ENCODE peak calls at places on chromosomes 1 and 21, in nine cellular contexts. R is brain microvascular endothelial cell, K is ascending aorta, P is K562, H is tibial artery, V is tibial nerve, I is left lung, T is kidney, D is adrenal gland. L is an unnamed sample.

GRCh38 chr1:3504823-3505155 is 50.3 kb downstream of the ARHGEF16 start:
- DNase-seq in R (no peak), K (no peak), P (no peak), H (peak; percentile 81), V (no peak), I (no peak), T (no peak), D (no peak), L (no peak)

GRCh38 chr1:202540448-202540847 is 169.8 kb downstream of the SYT2 start:
- DNase-seq in R (no peak), K (no peak), P (no peak), H (no peak), V (no peak), I (no peak), T (no peak), D (no peak), L (no peak)

GRCh38 chr1:226723640-226724532 is 15.2 kb downstream of the ITPKB start:
- DNase-seq in R (peak; percentile 75), K (no peak), P (peak; percentile 23), H (no peak), V (peak; percentile 63), I (no peak), T (no peak), D (no peak), L (no peak)

GRCh38 chr1:214492405-214493075 is 58.9 kb downstream of the PTPN14 start:
- DNase-seq in R (no peak), K (no peak), P (no peak), H (no peak), V (no peak), I (no peak), T (no peak), D (no peak), L (no peak)

GRCh38 chr1:221780175-221780574 is 38.3 kb upstream of the DUSP10 start:
- DNase-seq in R (no peak), K (no peak), P (no peak), H (no peak), V (no peak), I (no peak), T (no peak), D (no peak), L (no peak)

GRCh38 chr21:37463083-37463780 is 96.7 kb downstream of the DYRK1A start:
- DNase-seq in R (peak; percentile 37), K (no peak), P (peak; percentile 46), H (no peak), V (no peak), I (no peak), T (no peak), D (no peak), L (peak; percentile 31)

GRCh38 chr1:155871390-155871789 is 12.0 kb downstream of the SYT11 start:
- DNase-seq in R (no peak), K (no peak), P (no peak), H (no peak), V (peak; percentile 26), I (no peak), T (no peak), D (peak; percentile 89), L (no peak)

GRCh38 chr1:81337226-81337625 is 463.5 kb upstream of the ADGRL2 start:
- DNase-seq in R (no peak), K (no peak), P (no peak), H (no peak), V (no peak), I (no peak), T (no peak), D (no peak), L (no peak)

GRCh38 chr1:159204791-159205141 is at the start of gene ACKR1:
- DNase-seq in R (no peak), K (no peak), P (peak; percentile 65), H (no peak), V (no peak), I (no peak), T (no peak), D (no peak), L (no peak)

GRCh38 chr21:42218836-42219605 is at the start of gene ABCG1:
- DNase-seq in R (no peak), K (no peak), P (no peak), H (peak; percentile 65), V (no peak), I (peak; percentile 92), T (peak; percentile 81), D (peak; percentile 69), L (peak; percentile 59)

GRCh38 chr21:15472108-15472507 is 257.7 kb upstream of the USP25 start:
- DNase-seq in R (no peak), K (no peak), P (no peak), H (no peak), V (no peak), I (no peak), T (no peak), D (no peak), L (no peak)

GRCh38 chr1:5897281-5897680 is 94.9 kb downstream of the NPHP4 start:
- DNase-seq in R (no peak), K (no peak), P (no peak), H (no peak), V (no peak), I (no peak), T (no peak), D (no peak), L (no peak)

GRCh38 chr1:233327938-233328660 is 575 bp downstream of the MAP3K21 start:
- DNase-seq in R (no peak), K (no peak), P (no peak), H (no peak), V (no peak), I (peak; percentile 89), T (peak; percentile 85), D (peak; percentile 29), L (peak; percentile 36)

GRCh38 chr1:201457508-201457960 is 11.5 kb downstream of the PHLDA3 start:
- DNase-seq in R (no peak), K (no peak), P (no peak), H (no peak), V (no peak), I (no peak), T (no peak), D (no peak), L (no peak)

DNA sequence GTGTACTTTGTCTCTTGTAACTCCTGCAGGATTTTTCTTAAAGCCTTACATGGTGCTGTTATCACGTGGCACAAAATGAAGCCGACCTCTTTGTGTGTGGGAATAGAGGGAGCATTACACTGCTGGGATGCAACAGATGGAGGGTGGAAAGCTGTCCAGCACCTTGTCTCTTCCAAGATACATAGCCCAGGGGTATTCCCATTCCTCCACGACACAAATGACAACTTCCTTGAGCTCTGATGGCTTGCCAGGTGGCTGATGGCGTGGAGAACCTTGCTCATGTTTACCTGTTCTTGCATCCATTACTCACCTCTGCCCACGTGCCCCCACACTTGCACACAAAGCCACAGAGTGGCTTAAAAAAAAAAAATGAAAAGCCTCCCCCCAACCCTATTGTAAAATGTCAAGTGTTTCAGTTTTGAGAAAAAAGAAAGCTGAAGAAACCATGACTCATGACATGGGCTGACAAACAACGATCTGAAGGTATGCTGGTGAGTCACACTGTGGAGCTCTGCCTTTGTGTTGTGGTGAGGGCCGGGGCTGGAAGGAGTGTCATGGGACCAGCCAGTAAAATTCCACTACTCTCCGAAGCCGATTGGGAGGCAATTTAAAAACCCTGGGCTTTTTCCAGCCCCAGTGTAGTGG is 32.0 kb upstream of the ATP5PO start:
- DNase-seq in R (peak; percentile 97), K (peak; percentile 79), P (peak; percentile 94), H (peak; percentile 89), V (peak; percentile 69), I (peak; percentile 79), T (peak; percentile 91), D (peak; percentile 92), L (peak; percentile 95)
- H3K4me3 ChIP-seq in R (peak overlapping the region; percentile 38), K (peak overlapping the region; percentile 54), P (no peak overlapping the region), H (peak overlapping the region; percentile 26), V (no peak overlapping the region), I (no peak overlapping the region), T (no peak overlapping the region), D (no peak overlapping the region), L (peak overlapping the region; percentile 49)

DNA sequence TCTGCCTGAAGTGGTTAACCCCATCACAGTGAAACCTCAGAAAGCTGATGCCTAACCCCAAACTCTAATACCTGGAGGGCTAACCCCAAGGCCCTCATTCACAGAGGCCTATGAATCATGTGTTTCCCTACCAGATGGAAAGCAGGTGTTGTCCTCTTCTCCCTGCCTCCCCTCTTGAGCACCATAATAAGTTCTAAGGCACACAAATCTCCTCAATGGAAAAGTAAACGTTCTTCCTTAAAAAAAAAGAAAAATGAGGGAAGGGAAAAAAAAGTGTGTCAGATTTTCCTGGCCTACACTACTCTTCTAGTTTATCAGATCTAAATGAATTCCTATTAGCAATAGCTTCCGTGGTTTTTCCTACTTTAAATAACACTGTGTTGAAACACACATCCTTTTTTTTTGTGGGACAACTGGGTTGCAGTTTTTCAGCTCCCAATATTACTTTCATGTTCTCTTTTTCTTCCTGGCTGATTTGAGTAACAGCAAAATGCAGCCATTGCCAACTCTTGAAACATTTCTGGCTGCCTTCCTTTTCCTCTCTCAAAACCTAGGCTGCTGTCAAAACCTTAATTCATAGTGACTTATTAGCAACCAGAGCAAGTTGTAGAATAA is 43.2 kb downstream of the SLC44A3 start:
- DNase-seq in R (no peak), K (no peak), P (no peak), H (no peak), V (no peak), I (no peak), T (no peak), D (no peak), L (no peak)
- H3K27ac ChIP-seq in R (peak overlapping the region; percentile 83), K (peak overlapping the region; percentile 94), P (no peak overlapping the region), H (peak overlapping the region; percentile 76), V (peak overlapping the region; percentile 77), I (peak overlapping the region; percentile 75), T (peak overlapping the region; percentile 92), D (peak overlapping the region; percentile 73), L (no peak overlapping the region)

GRCh38 chr1:112389689-112390088 is 6.3 kb upstream of the CTTNBP2NL start:
- DNase-seq in R (no peak), K (no peak), P (no peak), H (no peak), V (no peak), I (no peak), T (no peak), D (no peak), L (no peak)
- H3K4me3 ChIP-seq in R (no peak overlapping the region), K (no peak overlapping the region), P (no peak overlapping the region), H (no peak overlapping the region), V (no peak overlapping the region), I (no peak overlapping the region), T (no peak overlapping the region), D (no peak overlapping the region), L (no peak overlapping the region)

GRCh38 chr1:39131940-39132339 is 72.6 kb upstream of the MACF1 start:
- DNase-seq in R (no peak), K (no peak), P (no peak), H (no peak), V (no peak), I (no peak), T (no peak), D (no peak), L (no peak)
- H3K27ac ChIP-seq in R (peak overlapping the region; percentile 75), K (peak overlapping the region; percentile 71), P (no peak overlapping the region), H (peak overlapping the region; percentile 71), V (no peak overlapping the region), I (peak overlapping the region; percentile 79), T (peak overlapping the region; percentile 91), D (no peak overlapping the region), L (no peak overlapping the region)

DNA sequence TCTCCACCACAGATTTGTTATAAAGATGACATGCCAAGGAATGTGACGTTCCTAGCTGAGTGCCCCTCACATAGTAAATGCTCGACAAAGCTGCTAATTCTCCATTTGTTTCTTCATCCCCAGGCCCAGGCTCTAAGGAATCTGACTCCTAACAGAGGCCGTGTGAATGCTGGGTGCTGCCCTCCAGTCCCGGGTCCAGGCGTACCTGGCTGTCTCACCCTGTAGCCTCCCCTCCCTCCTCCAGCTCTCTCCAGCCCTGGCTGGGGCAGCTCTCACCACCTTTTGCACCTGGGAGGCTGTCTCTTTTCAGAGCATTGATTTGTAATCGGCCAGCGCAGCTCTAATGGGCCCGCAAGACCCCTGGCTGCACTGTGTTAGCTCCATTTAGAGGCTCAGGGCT is 11.2 kb upstream of the KLHDC7A start:
- DNase-seq in R (no peak), K (no peak), P (no peak), H (no peak), V (no peak), I (no peak), T (peak; percentile 51), D (no peak), L (no peak)
- H3K4me3 ChIP-seq in R (no peak overlapping the region), K (no peak overlapping the region), P (no peak overlapping the region), H (no peak overlapping the region), V (no peak overlapping the region), I (no peak overlapping the region), T (no peak overlapping the region), D (no peak overlapping the region), L (no peak overlapping the region)

L was measured in CD8-positive, alpha-beta memory T cell.